ENCODE peak calls at places on chromosomes 3 and 15, in five cellular contexts. E is DMS79, L is ovary, T is activated T-cell treated with anti-CD3 and anti-CD28 coated beads for 1 hour, K is Peyer's patch. H is an unnamed sample.

GRCh38 chr15:91122296-91122695 is 22.2 kb downstream of the SV2B start:
- DNase-seq in T (no peak), E (no peak), K (no peak), L (no peak), H (no peak)

GRCh38 chr15:46280753-46281521 is 646.1 kb downstream of the SQOR start:
- DNase-seq in L (no peak), T (no peak), E (no peak), K (no peak), H (no peak)

GRCh38 chr3:42097166-42097946 is 6.2 kb downstream of the TRAK1 start:
- DNase-seq in T (no peak), E (no peak), K (no peak), L (no peak), H (peak)

GRCh38 chr3:116056280-116056679 is 389.0 kb downstream of the LSAMP start:
- DNase-seq in K (no peak), T (no peak), L (no peak), E (no peak), H (no peak)

GRCh38 chr15:26864664-26865191 is 2.1 kb upstream of the GABRA5 start:
- DNase-seq in L (no peak), K (no peak), E (peak), T (no peak), H (no peak)

GRCh38 chr15:39165026-39165706 is 415.7 kb upstream of the THBS1 start:
- DNase-seq in L (no peak), E (no peak), K (no peak), T (no peak), H (no peak)

GRCh38 chr3:157785071-157785826 is 282.0 kb upstream of the VEPH1 start:
- DNase-seq in L (no peak), T (no peak), E (no peak), K (no peak), H (no peak)

GRCh38 chr3:192727032-192727847 is at the start of gene FGF12:
- DNase-seq in K (peak), T (no peak), E (no peak), L (peak), H (peak)

GRCh38 chr3:187227658-187228258 is 30.5 kb downstream of the RTP1 start:
- DNase-seq in L (no peak), E (no peak), K (no peak), T (no peak), H (no peak)

GRCh38 chr15:32643907-32644445 is 2.5 kb downstream of the SCG5 start:
- DNase-seq in E (no peak), T (no peak), K (no peak), L (no peak), H (no peak)

GRCh38 chr3:55909373-55909772 is 422.3 kb upstream of the WNT5A start:
- DNase-seq in K (no peak), E (no peak), L (no peak), T (no peak), H (no peak)

GRCh38 chr15:40930430-40931299 is 1.5 kb downstream of the DLL4 start:
- DNase-seq in L (peak), K (peak), E (no peak), T (peak), H (peak)

GRCh38 chr3:64717872-64718613 is 30.2 kb upstream of the ADAMTS9 start:
- DNase-seq in T (no peak), L (no peak), K (no peak), E (no peak), H (no peak)

GRCh38 chr3:43616034-43616433 is 5.8 kb downstream of the ANO10 start:
- DNase-seq in T (no peak), E (no peak), L (no peak), K (no peak), H (no peak)

GRCh38 chr3:15794842-15795562 is 2.8 kb downstream of the ANKRD28 start:
- DNase-seq in L (no peak), E (no peak), K (no peak), T (no peak), H (no peak)

GRCh38 chr15:48001393-48002059 is 119.3 kb upstream of the SLC24A5 start:
- DNase-seq in E (no peak), T (no peak), K (no peak), L (no peak), H (no peak)

GRCh38 chr3:4852780-4853748 is 126.2 kb upstream of the BHLHE40 start:
- DNase-seq in K (no peak), T (no peak), E (no peak), L (no peak), H (no peak)

GRCh38 chr15:64156652-64157331 is 5.3 kb downstream of the SNX22 start:
- DNase-seq in T (no peak), L (no peak), E (no peak), K (no peak), H (no peak)

GRCh38 chr15:72319985-72320671 is at the start of gene CELF6:
- DNase-seq in L (peak), T (peak), K (peak), E (peak), H (peak)

GRCh38 chr15:45650889-45651525 is 16.2 kb downstream of the SQOR start:
- DNase-seq in T (no peak), L (no peak), E (no peak), K (no peak), H (no peak)

GRCh38 chr15:29139540-29140459 is 129.8 kb downstream of the NSMCE3 start:
- DNase-seq in L (no peak), E (no peak), K (peak), T (peak), H (peak)

GRCh38 chr15:70290708-70291107 is 193.0 kb upstream of the TLE3 start:
- DNase-seq in T (no peak), E (no peak), K (no peak), L (no peak), H (no peak)

GRCh38 chr3:137460944-137461343 is 303.2 kb upstream of the SOX14 start:
- DNase-seq in K (no peak), L (no peak), T (no peak), E (no peak), H (no peak)

GRCh38 chr15:57432141-57432701 is 55.9 kb downstream of the CGNL1 start:
- DNase-seq in L (no peak), K (no peak), E (no peak), T (no peak), H (no peak)

GRCh38 chr3:86929046-86929445 is 61.9 kb downstream of the VGLL3 start:
- DNase-seq in T (no peak), E (no peak), K (no peak), L (no peak), H (no peak)

GRCh38 chr3:46576386-46576785 is 10.3 kb upstream of the LRRC2 start:
- DNase-seq in K (no peak), E (no peak), L (no peak), T (no peak), H (no peak)

GRCh38 chr15:72272213-72272996 is at the start of gene PARP6:
- DNase-seq in E (peak), L (peak), K (peak), T (peak), H (peak)

GRCh38 chr3:143071776-143072175 is 47.8 kb upstream of the CHST2 start:
- DNase-seq in T (no peak), L (no peak), E (no peak), K (no peak), H (no peak)

GRCh38 chr3:61637088-61638051 is 76.0 kb downstream of the PTPRG start:
- DNase-seq in L (no peak), E (no peak), T (no peak), K (peak), H (no peak)

GRCh38 chr15:57566840-57567239 is 24.9 kb upstream of the MYZAP start:
- DNase-seq in T (no peak), E (no peak), L (no peak), K (peak), H (no peak)

GRCh38 chr3:124478834-124479233 is 251.4 kb upstream of the UMPS start:
- DNase-seq in L (no peak), K (no peak), E (no peak), T (no peak), H (no peak)

H was measured in stimulated activated CD8-positive, alpha-beta memory T cell treated with anti-CD3 and anti-CD28 coated beads, Interleukin-4, amount 100 ng/mL, for 48 hours.